ENCODE peak calls at places on chromosomes 11 and 22, in six cellular contexts. Q, M, X, C, E and N are unnamed samples.

GRCh38 chr11:128052912-128053641 is 534.3 kb downstream of the ETS1 start:
- DNase-seq in X (peak), Q (no peak), C (peak), M (peak), E (no peak), N (no peak)

GRCh38 chr11:116330439-116331185 is 442.2 kb downstream of the BUD13 start:
- DNase-seq in E (no peak), X (no peak), M (no peak), Q (no peak), C (no peak), N (no peak)

GRCh38 chr11:47916361-47916841 is 64.0 kb upstream of the PTPRJ start:
- DNase-seq in X (no peak), Q (no peak), M (no peak), E (no peak), C (no peak), N (no peak)

GRCh38 chr22:38924197-38924952 is 33.0 kb upstream of the APOBEC3A start:
- DNase-seq in M (peak), E (no peak), X (peak), C (peak), Q (no peak), N (peak)

GRCh38 chr11:26571861-26572654 is at the start of gene MUC15:
- DNase-seq in Q (no peak), C (no peak), E (no peak), M (no peak), X (no peak), N (peak)

GRCh38 chr11:43738600-43739409 is 58.3 kb downstream of the HSD17B12 start:
- DNase-seq in M (peak), Q (no peak), E (no peak), X (peak), C (peak), N (peak)

GRCh38 chr11:96037267-96037990 is 113.5 kb upstream of the MTMR2 start:
- DNase-seq in E (no peak), C (peak), X (no peak), Q (no peak), M (no peak), N (no peak)

GRCh38 chr22:45531944-45532631 is 29.4 kb downstream of the FBLN1 start:
- DNase-seq in X (no peak), Q (no peak), M (no peak), C (no peak), E (no peak), N (no peak)

GRCh38 chr22:38418589-38418988 is 36.4 kb downstream of the KCNJ4 start:
- DNase-seq in M (no peak), E (no peak), Q (no peak), C (no peak), X (no peak), N (no peak)

GRCh38 chr22:44391481-44392445 is 79.0 kb upstream of the SHISAL1 start:
- DNase-seq in X (no peak), E (no peak), C (no peak), M (no peak), Q (no peak), N (no peak)

GRCh38 chr22:43152355-43153071 is 1.2 kb downstream of the TSPO start:
- DNase-seq in M (peak), X (peak), C (peak), E (peak), Q (peak), N (no peak)

GRCh38 chr22:49360746-49361145 is 466.9 kb downstream of the BRD1 start:
- DNase-seq in M (no peak), C (no peak), X (no peak), E (peak), Q (no peak), N (no peak)

GRCh38 chr22:18954941-18955571 is 19.0 kb upstream of the PRODH start:
- DNase-seq in Q (no peak), E (no peak), M (no peak), C (no peak), X (no peak), N (no peak)